ENCODE peak calls at places on chromosomes 2 and 18, in four cellular contexts. N is Peyer's patch, V is sigmoid colon, O is A549. J is an unnamed sample.

GRCh38 chr2:69642709-69643601 is 584 bp downstream of the AAK1 start:
- DNase-seq in V (peak; percentile 76), O (peak; percentile 58), N (peak; percentile 69), J (peak; percentile 79)

GRCh38 chr18:5759169-5759568 is 136.2 kb downstream of the TMEM200C start:
- DNase-seq in N (no peak), O (no peak), V (no peak), J (no peak)

GRCh38 chr2:25168256-25169072 is at the start of gene POMC:
- DNase-seq in O (peak; percentile 36), V (no peak), N (peak; percentile 52), J (peak; percentile 29)

GRCh38 chr2:169528271-169528701 is 18.8 kb downstream of the KLHL41 start:
- DNase-seq in O (peak; percentile 23), V (peak; percentile 76), N (peak; percentile 88), J (peak; percentile 49)

GRCh38 chr2:9374071-9374730 is 49.1 kb downstream of the ITGB1BP1 start:
- DNase-seq in O (no peak), V (no peak), N (no peak), J (no peak)

GRCh38 chr2:172655091-172655837 is 80.4 kb upstream of the RAPGEF4 start:
- DNase-seq in N (no peak), V (no peak), O (no peak), J (no peak)

GRCh38 chr2:29777164-29777563 is 144.2 kb downstream of the ALK start:
- DNase-seq in V (no peak), N (no peak), O (no peak), J (no peak)

GRCh38 chr18:76490701-76491171 is 4.3 kb downstream of the ZNF516 start:
- DNase-seq in V (peak; percentile 81), O (peak; percentile 13), N (peak; percentile 79), J (no peak)

GRCh38 chr2:237475704-237476107 is 11.3 kb upstream of the MLPH start:
- DNase-seq in N (no peak), V (no peak), O (peak; percentile 65), J (no peak)

GRCh38 chr2:114709936-114710850 is 267.8 kb downstream of the DPP10 start:
- DNase-seq in N (no peak), O (no peak), V (no peak), J (no peak)

GRCh38 chr18:57475408-57475807 is 40.2 kb downstream of the ONECUT2 start:
- DNase-seq in N (no peak), O (no peak), V (no peak), J (no peak)

GRCh38 chr18:32368170-32368569 is 102.5 kb downstream of the GAREM1 start:
- DNase-seq in O (no peak), N (no peak), V (no peak), J (peak; percentile 29)

GRCh38 chr2:164920430-164920829 is 34.9 kb downstream of the SLC38A11 start:
- DNase-seq in V (no peak), N (no peak), O (peak; percentile 57), J (no peak)

GRCh38 chr2:161876416-161876815 is 197.6 kb downstream of the DPP4 start:
- DNase-seq in O (no peak), V (no peak), N (no peak), J (no peak)

DNA sequence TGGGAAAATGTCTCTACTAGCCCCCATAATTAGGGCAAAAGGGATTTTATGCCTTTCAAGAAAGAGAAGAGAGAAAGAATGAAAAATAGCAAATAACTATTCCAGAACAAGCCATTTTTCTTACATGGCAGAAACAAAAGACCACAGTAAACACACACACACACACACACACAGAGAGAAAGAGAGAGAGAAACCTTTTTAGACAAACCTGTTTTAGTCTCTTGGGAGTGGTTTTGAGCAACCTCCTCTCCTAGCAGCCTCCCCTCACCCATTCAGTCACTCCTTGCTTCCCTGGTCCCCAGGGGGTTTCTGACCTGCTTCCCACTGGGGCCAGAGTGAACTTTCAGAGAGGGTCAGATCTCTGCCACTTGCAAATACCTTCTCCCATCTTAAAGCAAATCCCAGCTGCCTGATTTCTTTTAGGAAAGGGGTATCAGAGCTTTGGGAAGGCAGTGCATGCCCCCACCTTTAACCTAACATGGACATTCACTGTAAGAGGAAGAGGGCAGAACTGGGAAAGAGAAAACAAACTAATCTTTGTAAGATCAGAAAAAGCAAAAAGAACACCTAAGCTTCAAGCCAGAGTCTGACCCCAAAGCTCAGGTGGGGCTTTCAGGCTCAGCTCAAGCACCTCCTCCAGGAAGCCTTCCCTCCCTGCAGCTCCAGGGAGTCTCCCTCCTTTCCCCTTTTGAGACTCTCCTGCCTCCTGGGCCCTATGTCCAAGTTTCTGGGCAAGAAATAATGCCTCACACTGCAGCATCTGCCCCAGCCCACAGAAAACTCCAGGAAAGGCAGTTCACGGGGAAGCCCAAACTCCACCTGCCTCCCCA is 2.8 kb downstream of the SDC1 start:
- DNase-seq in N (no peak), V (no peak), O (no peak), J (no peak)
- H3K4me1 ChIP-seq in N (peaks cover 22% of the 10 kb centered on the region), V (peaks cover 21% of the 10 kb centered on the region), O (peaks cover 61% of the 10 kb centered on the region), J (peaks cover 11% of the 10 kb centered on the region)

GRCh38 chr2:59583173-59583765 is 970.2 kb downstream of the BCL11A start:
- DNase-seq in N (no peak), V (no peak), O (no peak), J (no peak)

GRCh38 chr2:59585657-59586056 is 967.8 kb downstream of the BCL11A start:
- DNase-seq in O (no peak), V (no peak), N (peak; percentile 64), J (no peak)

GRCh38 chr2:59590802-59591201 is 962.7 kb downstream of the BCL11A start:
- DNase-seq in V (no peak), N (no peak), O (no peak), J (no peak)

GRCh38 chr2:59589881-59590280 is 963.6 kb downstream of the BCL11A start:
- DNase-seq in N (no peak), V (no peak), O (no peak), J (no peak)

DNA sequence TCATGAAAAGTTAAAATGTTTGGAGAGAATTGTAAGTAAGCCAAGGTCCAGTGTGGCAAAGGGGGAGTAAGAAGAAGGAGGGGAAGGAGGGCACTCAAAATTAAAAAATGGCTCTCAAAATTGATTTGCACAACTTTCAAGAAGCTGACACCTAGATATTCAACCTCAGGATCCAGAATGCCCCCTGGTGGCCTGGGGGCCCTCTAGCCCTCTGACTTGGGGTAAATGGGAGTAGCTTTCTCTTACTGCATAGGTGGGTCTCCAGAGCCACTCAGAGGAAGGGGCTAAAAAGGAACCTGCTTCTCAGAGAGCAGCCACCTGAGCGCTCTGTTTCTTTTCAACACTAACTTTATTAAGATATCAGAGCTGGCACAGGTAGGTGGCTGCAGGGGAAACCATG is 968.5 kb downstream of the BCL11A start:
- DNase-seq in V (no peak), N (no peak), O (no peak), J (no peak)
- TF ChIP-seq CTCF in V (no peak), N (no peak), O (no peak), J (no peak)

GRCh38 chr2:207706936-207707860 is 4.2 kb upstream of the CCNYL1 start:
- DNase-seq in N (no peak), O (no peak), V (no peak), J (no peak)

GRCh38 chr2:207710814-207711740 is at the start of gene CCNYL1:
- DNase-seq in N (peak; percentile 99), O (peak; percentile 99), V (peak; percentile 100), J (peak; percentile 99)

GRCh38 chr2:207716061-207716460 is 4.6 kb downstream of the CCNYL1 start:
- DNase-seq in O (no peak), V (no peak), N (no peak), J (no peak)

DNA sequence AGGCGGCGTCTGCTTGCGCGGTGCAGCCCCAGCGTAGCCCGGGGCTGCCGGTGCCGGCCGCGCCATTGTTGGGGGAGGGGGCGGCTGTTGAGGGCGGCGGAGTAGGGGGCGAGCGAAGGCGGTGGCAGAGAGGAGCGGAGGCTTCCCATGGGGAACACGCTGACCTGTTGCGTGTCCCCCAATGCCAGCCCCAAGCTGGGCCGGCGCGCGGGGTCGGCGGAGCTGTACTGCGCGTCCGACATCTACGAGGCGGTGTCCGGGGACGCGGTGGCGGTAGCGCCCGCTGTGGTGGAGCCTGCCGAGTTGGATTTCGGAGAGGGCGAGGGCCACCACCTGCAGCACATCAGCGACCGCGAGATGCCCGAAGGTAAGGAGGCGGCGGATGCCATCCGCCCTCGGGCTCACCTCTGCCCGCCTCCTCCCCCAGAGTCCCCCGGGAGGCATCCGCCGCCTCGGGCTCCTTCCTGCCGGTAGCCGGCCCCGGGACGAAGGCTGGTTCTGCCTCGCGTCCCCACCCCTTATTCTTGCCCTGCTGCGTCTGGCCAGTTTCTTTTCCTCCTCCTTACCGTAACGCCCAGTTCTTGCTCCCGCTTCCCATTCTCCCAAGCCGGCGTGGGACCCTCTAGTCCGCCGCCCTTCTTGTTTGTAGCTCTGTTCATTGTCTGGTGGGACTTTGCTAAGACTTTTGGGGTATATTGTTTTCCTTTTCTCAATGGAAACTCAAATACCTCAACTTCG is 479 bp downstream of the CCNYL1 start:
- DNase-seq in V (peak; percentile 77), O (peak; percentile 50), N (peak; percentile 76), J (peak; percentile 68)
- TF ChIP-seq POLR2A in V (no peak), O (no peak), N (peak; percentile 32), J (no peak)

GRCh38 chr2:101740555-101740964 is 43.1 kb downstream of the MAP4K4 start:
- DNase-seq in N (no peak), V (no peak), O (no peak), J (no peak)
- H3K4me1 ChIP-seq in N (peaks cover 9% of the 10 kb centered on the region), V (peaks cover 64% of the 10 kb centered on the region), O (peaks cover 76% of the 10 kb centered on the region), J (no peaks in the 10 kb centered on the region)

DNA sequence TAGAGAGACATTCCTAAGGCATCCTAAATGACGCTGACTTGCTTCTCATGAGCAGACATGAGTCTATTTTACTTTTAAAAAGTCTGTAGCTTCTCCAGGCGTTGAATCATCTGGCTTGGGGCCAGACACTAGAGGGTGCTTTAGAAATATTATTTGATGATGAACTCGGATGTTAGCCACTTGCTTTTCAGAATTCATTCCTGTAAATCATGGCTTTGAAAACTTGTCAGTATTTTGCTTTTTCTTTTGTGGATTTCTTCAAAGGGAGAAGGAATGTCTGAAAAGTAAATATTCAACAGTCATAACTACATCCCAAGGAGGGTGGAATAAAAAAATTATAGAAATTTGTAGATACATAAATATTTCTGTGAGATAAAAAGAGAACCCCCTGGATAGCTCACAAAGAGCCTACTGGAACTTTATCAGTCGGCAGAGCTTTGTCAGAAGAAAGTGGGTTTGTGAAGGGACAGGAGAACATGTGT is 370.8 kb downstream of the OSR1 start:
- DNase-seq in N (peak; percentile 71), O (peak; percentile 27), V (peak; percentile 90), J (peak; percentile 90)
- TF ChIP-seq CTCF in N (no peak), O (peak; percentile 54), V (no peak), J (peak; percentile 28)

J was measured in adrenal gland.